ENCODE peak calls at places on chromosomes 5 and 9, in eight cellular contexts. E, N, U, Z, W, L, Q and J are unnamed samples.

GRCh38 chr9:95935861-95936578 is 60.5 kb downstream of the ERCC6L2 start:
- DNase-seq in L (no peak), W (no peak), Z (no peak), U (no peak), N (no peak), Q (no peak), E (no peak), J (no peak)

GRCh38 chr5:42569953-42570548 is 146.8 kb downstream of the GHR start:
- DNase-seq in Z (no peak), U (no peak), W (no peak), E (no peak), L (no peak), Q (no peak), N (no peak), J (no peak)

GRCh38 chr9:92138157-92138959 is 23.1 kb upstream of the SPTLC1 start:
- DNase-seq in W (peak; percentile 78), U (peak; percentile 66), Z (peak; percentile 65), E (peak; percentile 62), N (no peak), Q (peak; percentile 93), L (peak; percentile 51), J (peak; percentile 73)

GRCh38 chr9:85702881-85703280 is 38.9 kb downstream of the AGTPBP1 start:
- DNase-seq in E (no peak), Z (no peak), U (no peak), L (no peak), W (no peak), Q (no peak), N (no peak), J (no peak)

GRCh38 chr9:110429453-110429852 is 91.8 kb upstream of the TXNDC8 start:
- DNase-seq in N (no peak), U (no peak), W (no peak), Q (no peak), Z (no peak), E (no peak), L (no peak), J (no peak)

GRCh38 chr5:6158974-6159863 is 219.1 kb downstream of the MED10 start:
- DNase-seq in E (no peak), N (peak; percentile 76), U (no peak), L (peak; percentile 95), Z (no peak), W (no peak), Q (no peak), J (no peak)

GRCh38 chr5:142529626-142530278 is 156.1 kb downstream of the FGF1 start:
- DNase-seq in N (no peak), Z (no peak), Q (no peak), L (peak; percentile 50), W (no peak), E (no peak), U (no peak), J (no peak)

GRCh38 chr9:105309531-105309931 is 65.1 kb downstream of the SLC44A1 start:
- DNase-seq in Z (no peak), U (no peak), Q (no peak), W (no peak), N (no peak), E (no peak), L (no peak), J (no peak)

GRCh38 chr5:134227259-134227658 is 1.4 kb upstream of the PPP2CA start:
- DNase-seq in Z (no peak), W (no peak), E (peak; percentile 43), L (peak; percentile 64), N (no peak), U (no peak), Q (no peak), J (no peak)

GRCh38 chr9:32783168-32783891 is at the start of gene TMEM215:
- DNase-seq in Z (no peak), Q (peak; percentile 52), L (no peak), E (no peak), W (peak; percentile 58), U (no peak), N (no peak), J (no peak)

GRCh38 chr5:137073192-137073591 is 425.9 kb downstream of the SPOCK1 start:
- DNase-seq in Q (no peak), N (no peak), Z (no peak), E (no peak), U (peak; percentile 53), W (no peak), L (no peak), J (no peak)

GRCh38 chr9:131228096-131228495 is 48.2 kb downstream of the FAM78A start:
- DNase-seq in N (no peak), W (no peak), E (no peak), L (no peak), Z (no peak), Q (no peak), U (no peak), J (no peak)

GRCh38 chr5:10663531-10664183 is 97.4 kb downstream of the DAP start:
- DNase-seq in E (peak; percentile 42), L (no peak), W (no peak), Q (no peak), N (peak; percentile 9), Z (no peak), U (no peak), J (no peak)

GRCh38 chr5:1411099-1411498 is 34.1 kb downstream of the SLC6A3 start:
- DNase-seq in U (no peak), W (peak; percentile 45), L (no peak), Z (no peak), Q (no peak), N (no peak), E (no peak), J (no peak)

GRCh38 chr5:58187473-58188286 is 272.2 kb downstream of the PLK2 start:
- DNase-seq in N (no peak), Z (no peak), L (peak; percentile 52), E (no peak), Q (no peak), W (no peak), U (no peak), J (no peak)

GRCh38 chr5:30384171-30384570 is 809.3 kb upstream of the CDH6 start:
- DNase-seq in E (no peak), Q (no peak), N (no peak), L (no peak), W (no peak), U (no peak), Z (no peak), J (no peak)

GRCh38 chr9:97954550-97954989 is 16.6 kb upstream of the HEMGN start:
- DNase-seq in W (no peak), E (no peak), U (no peak), Q (no peak), L (peak; percentile 70), Z (peak; percentile 63), N (no peak), J (no peak)

GRCh38 chr9:87640385-87640795 is 85.5 kb upstream of the CTSL start:
- DNase-seq in E (peak; percentile 11), N (no peak), Z (no peak), W (no peak), L (no peak), U (no peak), Q (peak; percentile 44), J (no peak)

GRCh38 chr5:34044950-34045525 is 2.0 kb upstream of the C1QTNF3 start:
- DNase-seq in W (no peak), U (no peak), Z (no peak), N (no peak), Q (no peak), E (no peak), L (no peak), J (peak; percentile 29)

GRCh38 chr5:76583163-76584047 is 39.8 kb downstream of the F2RL2 start:
- DNase-seq in E (no peak), L (peak; percentile 34), W (no peak), N (no peak), Q (no peak), U (no peak), Z (no peak), J (no peak)

GRCh38 chr5:77266291-77266690 is 55.8 kb downstream of the PDE8B start:
- DNase-seq in Q (no peak), Z (no peak), U (no peak), W (no peak), L (no peak), N (no peak), E (no peak), J (no peak)

GRCh38 chr5:99543841-99544240 is 615.0 kb upstream of the CHD1 start:
- DNase-seq in Q (no peak), L (no peak), Z (no peak), U (no peak), N (no peak), W (no peak), E (no peak), J (no peak)

GRCh38 chr9:25374281-25374680 is 304.0 kb downstream of the TUSC1 start:
- DNase-seq in Z (no peak), U (no peak), E (no peak), L (no peak), W (no peak), N (no peak), Q (no peak), J (no peak)

GRCh38 chr5:93875693-93876092 is 134.3 kb upstream of the POU5F2 start:
- DNase-seq in W (no peak), E (no peak), Z (no peak), L (no peak), U (no peak), Q (no peak), N (no peak), J (no peak)
- TF ChIP-seq CTCF in W (no peak), E (no peak), Z (no peak), L (no peak), U (no peak), Q (no peak), N (no peak), J (no peak)

GRCh38 chr5:126741361-126741760 is 35.6 kb upstream of the LMNB1 start:
- DNase-seq in L (peak; percentile 8), W (no peak), Z (no peak), N (no peak), U (no peak), Q (no peak), E (no peak), J (no peak)
- TF ChIP-seq CTCF in L (no peak), W (no peak), Z (no peak), N (no peak), U (no peak), Q (no peak), E (no peak), J (no peak)

GRCh38 chr5:175238326-175238725 is 205.7 kb downstream of the DRD1 start:
- DNase-seq in W (no peak), Q (no peak), Z (no peak), N (no peak), E (no peak), L (no peak), U (no peak), J (no peak)

GRCh38 chr5:175247146-175247545 is 196.8 kb downstream of the DRD1 start:
- DNase-seq in Z (no peak), N (no peak), W (no peak), Q (no peak), L (no peak), U (no peak), E (no peak), J (no peak)

GRCh38 chr5:175246242-175246891 is 197.6 kb downstream of the DRD1 start:
- DNase-seq in Z (no peak), W (no peak), U (no peak), E (no peak), N (peak; percentile 61), Q (no peak), L (peak; percentile 83), J (no peak)

GRCh38 chr5:175248416-175248905 is 195.5 kb downstream of the DRD1 start:
- DNase-seq in E (no peak), W (no peak), N (no peak), U (no peak), L (no peak), Q (no peak), Z (no peak), J (no peak)

GRCh38 chr5:175243441-175243840 is 200.5 kb downstream of the DRD1 start:
- DNase-seq in W (no peak), Q (no peak), U (no peak), N (no peak), Z (no peak), L (no peak), E (no peak), J (no peak)
- TF ChIP-seq CTCF in W (no peak), Q (no peak), U (no peak), N (no peak), Z (no peak), L (no peak), E (no peak), J (no peak)

GRCh38 chr9:129007035-129007765 is 20.9 kb downstream of the SH3GLB2 start:
- DNase-seq in E (peak; percentile 53), N (no peak), U (peak; percentile 65), Q (no peak), L (no peak), Z (no peak), W (peak; percentile 84), J (no peak)
- TF ChIP-seq CTCF in E (no peak), N (no peak), U (no peak), Q (no peak), L (no peak), Z (no peak), W (no peak), J (no peak)